ENCODE peak calls at places on chromosome 1, in ten cellular contexts. One of them, this sample, is unnamed.

GRCh38 chr1:212070720-212071302 is 35.3 kb downstream of the DTL start:
- DNase-seq in heart right ventricle: no peak
- DNase-seq in ovary: no peak
- DNase-seq in A549: peak; percentile 14
- DNase-seq in GM23248: peak; percentile 79
- DNase-seq in IMR-90: peak; percentile 70
- DNase-seq in MM.1S: peak; percentile 48
- DNase-seq in tibial artery: no peak
- DNase-seq in cardiac muscle cell: peak; percentile 62
- DNase-seq in neural progenitor cell: peak; percentile 43
- DNase-seq in this sample: no peak

GRCh38 chr1:230109871-230110667 is 43.0 kb downstream of the GALNT2 start:
- DNase-seq in heart right ventricle: no peak
- DNase-seq in ovary: no peak
- DNase-seq in A549: no peak
- DNase-seq in GM23248: no peak
- DNase-seq in IMR-90: peak; percentile 43
- DNase-seq in MM.1S: peak; percentile 99
- DNase-seq in tibial artery: no peak
- DNase-seq in cardiac muscle cell: no peak
- DNase-seq in neural progenitor cell: peak; percentile 52
- DNase-seq in this sample: no peak

GRCh38 chr1:200243042-200243437 is 166.8 kb downstream of the ZNF281 start:
- DNase-seq in heart right ventricle: no peak
- DNase-seq in ovary: no peak
- DNase-seq in A549: no peak
- DNase-seq in GM23248: peak; percentile 61
- DNase-seq in IMR-90: peak; percentile 55
- DNase-seq in MM.1S: no peak
- DNase-seq in tibial artery: no peak
- DNase-seq in cardiac muscle cell: no peak
- DNase-seq in neural progenitor cell: peak; percentile 55
- DNase-seq in this sample: no peak

GRCh38 chr1:206591236-206591635 is 21.0 kb downstream of the EIF2D start:
- DNase-seq in heart right ventricle: no peak
- DNase-seq in ovary: no peak
- DNase-seq in A549: no peak
- DNase-seq in GM23248: no peak
- DNase-seq in IMR-90: no peak
- DNase-seq in MM.1S: no peak
- DNase-seq in tibial artery: no peak
- DNase-seq in cardiac muscle cell: no peak
- DNase-seq in neural progenitor cell: no peak
- DNase-seq in this sample: no peak

GRCh38 chr1:186681806-186682205 is 1.6 kb upstream of the PTGS2 start:
- DNase-seq in heart right ventricle: no peak
- DNase-seq in ovary: no peak
- DNase-seq in A549: no peak
- DNase-seq in GM23248: peak; percentile 81
- DNase-seq in IMR-90: peak; percentile 55
- DNase-seq in MM.1S: no peak
- DNase-seq in tibial artery: no peak
- DNase-seq in cardiac muscle cell: no peak
- DNase-seq in neural progenitor cell: no peak
- DNase-seq in this sample: no peak

GRCh38 chr1:53663525-53664300 is 75.3 kb downstream of the GLIS1 start:
- DNase-seq in heart right ventricle: no peak
- DNase-seq in ovary: no peak
- DNase-seq in A549: no peak
- DNase-seq in GM23248: no peak
- DNase-seq in IMR-90: no peak
- DNase-seq in MM.1S: no peak
- DNase-seq in tibial artery: no peak
- DNase-seq in cardiac muscle cell: no peak
- DNase-seq in neural progenitor cell: no peak
- DNase-seq in this sample: no peak

GRCh38 chr1:157390646-157391045 is 161.7 kb downstream of the FCRL5 start:
- DNase-seq in heart right ventricle: no peak
- DNase-seq in ovary: no peak
- DNase-seq in A549: no peak
- DNase-seq in GM23248: peak; percentile 75
- DNase-seq in IMR-90: peak; percentile 30
- DNase-seq in MM.1S: no peak
- DNase-seq in tibial artery: no peak
- DNase-seq in cardiac muscle cell: no peak
- DNase-seq in neural progenitor cell: no peak
- DNase-seq in this sample: no peak

GRCh38 chr1:68221001-68221970 is 11.0 kb downstream of the WLS start:
- DNase-seq in heart right ventricle: no peak
- DNase-seq in ovary: no peak
- DNase-seq in A549: no peak
- DNase-seq in GM23248: no peak
- DNase-seq in IMR-90: no peak
- DNase-seq in MM.1S: no peak
- DNase-seq in tibial artery: no peak
- DNase-seq in cardiac muscle cell: peak; percentile 19
- DNase-seq in neural progenitor cell: no peak
- DNase-seq in this sample: no peak

DNA sequence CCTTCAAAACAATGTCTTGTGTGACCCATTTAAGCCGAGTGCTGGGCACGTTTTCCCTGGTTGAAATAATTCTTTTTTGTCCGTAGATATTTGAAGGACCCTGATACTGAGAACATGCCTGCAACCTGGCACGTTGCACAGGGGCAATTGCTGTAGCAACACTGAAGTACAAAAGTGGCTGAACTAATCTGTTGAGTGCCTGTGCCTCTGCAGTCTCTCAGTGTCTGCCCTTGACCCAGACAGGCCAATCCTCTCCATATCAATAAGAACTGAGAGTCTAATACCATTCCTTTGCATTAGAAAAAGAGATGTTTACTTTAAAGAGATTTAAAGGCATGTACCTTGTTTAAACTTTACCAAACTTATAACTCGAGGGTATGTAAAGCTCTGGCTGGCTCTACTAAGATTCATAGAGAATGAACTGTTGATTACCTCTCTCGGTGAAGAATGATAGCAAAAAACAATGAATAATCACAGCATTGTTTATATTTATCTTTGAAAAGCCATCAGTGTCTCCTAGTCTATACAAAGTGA is 2.4 kb downstream of the GREM2 start:
- DNase-seq in heart right ventricle: no peak
- DNase-seq in ovary: no peak
- DNase-seq in A549: no peak
- DNase-seq in GM23248: peak; percentile 12
- DNase-seq in IMR-90: no peak
- DNase-seq in MM.1S: no peak
- DNase-seq in tibial artery: no peak
- DNase-seq in cardiac muscle cell: peak; percentile 76
- DNase-seq in neural progenitor cell: no peak
- DNase-seq in this sample: no peak
- H3K4me3 ChIP-seq in heart right ventricle: no peak overlapping the region
- H3K4me3 ChIP-seq in ovary: no peak overlapping the region
- H3K4me3 ChIP-seq in A549: no peak overlapping the region
- H3K4me3 ChIP-seq in GM23248: peak overlapping the region; percentile 98
- H3K4me3 ChIP-seq in IMR-90: peak overlapping the region; percentile 6
- H3K4me3 ChIP-seq in MM.1S: no peak overlapping the region
- H3K4me3 ChIP-seq in tibial artery: no peak overlapping the region
- H3K4me3 ChIP-seq in cardiac muscle cell: peak overlapping the region; percentile 74
- H3K4me3 ChIP-seq in neural progenitor cell: no peak overlapping the region
- H3K4me3 ChIP-seq in this sample: no peak overlapping the region

GRCh38 chr1:201411292-201411691 is 10.2 kb downstream of the TNNI1 start:
- DNase-seq in heart right ventricle: no peak
- DNase-seq in ovary: no peak
- DNase-seq in A549: no peak
- DNase-seq in GM23248: no peak
- DNase-seq in IMR-90: no peak
- DNase-seq in MM.1S: no peak
- DNase-seq in tibial artery: no peak
- DNase-seq in cardiac muscle cell: no peak
- DNase-seq in neural progenitor cell: no peak
- DNase-seq in this sample: no peak

GRCh38 chr1:201406831-201407406 is 7.8 kb upstream of the LAD1 start:
- DNase-seq in heart right ventricle: no peak
- DNase-seq in ovary: no peak
- DNase-seq in A549: no peak
- DNase-seq in GM23248: no peak
- DNase-seq in IMR-90: no peak
- DNase-seq in MM.1S: no peak
- DNase-seq in tibial artery: no peak
- DNase-seq in cardiac muscle cell: no peak
- DNase-seq in neural progenitor cell: no peak
- DNase-seq in this sample: no peak

GRCh38 chr1:201409440-201409839 is 10.3 kb upstream of the LAD1 start:
- DNase-seq in heart right ventricle: no peak
- DNase-seq in ovary: no peak
- DNase-seq in A549: no peak
- DNase-seq in GM23248: peak; percentile 48
- DNase-seq in IMR-90: peak; percentile 36
- DNase-seq in MM.1S: no peak
- DNase-seq in tibial artery: no peak
- DNase-seq in cardiac muscle cell: no peak
- DNase-seq in neural progenitor cell: no peak
- DNase-seq in this sample: no peak

GRCh38 chr1:201408176-201408814 is 9.2 kb upstream of the LAD1 start:
- DNase-seq in heart right ventricle: peak; percentile 80
- DNase-seq in ovary: peak; percentile 50
- DNase-seq in A549: peak; percentile 93
- DNase-seq in GM23248: peak; percentile 73
- DNase-seq in IMR-90: peak; percentile 68
- DNase-seq in MM.1S: peak; percentile 73
- DNase-seq in tibial artery: peak; percentile 80
- DNase-seq in cardiac muscle cell: peak; percentile 92
- DNase-seq in neural progenitor cell: peak; percentile 85
- DNase-seq in this sample: peak; percentile 85

DNA sequence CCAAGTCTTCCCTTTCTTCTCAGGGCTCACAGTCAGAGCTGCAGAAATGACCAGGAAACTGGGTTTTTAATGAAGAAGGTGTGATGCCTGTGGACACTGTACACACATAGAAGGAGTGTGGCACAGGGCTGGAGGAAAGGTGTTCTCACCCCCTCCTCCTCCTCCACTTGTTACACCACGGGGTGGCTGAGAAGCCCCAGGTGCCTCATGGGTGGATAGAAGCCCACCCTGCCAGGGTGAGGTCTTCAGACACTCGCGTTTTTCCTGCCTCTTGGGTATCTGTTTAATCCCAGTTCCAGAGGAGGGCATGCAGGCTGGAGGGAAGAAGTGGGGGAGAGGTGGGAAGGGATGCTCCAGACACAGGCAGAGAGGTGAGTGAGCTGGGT is 9.7 kb upstream of the LAD1 start:
- DNase-seq in heart right ventricle: no peak
- DNase-seq in ovary: no peak
- DNase-seq in A549: no peak
- DNase-seq in GM23248: no peak
- DNase-seq in IMR-90: no peak
- DNase-seq in MM.1S: no peak
- DNase-seq in tibial artery: no peak
- DNase-seq in cardiac muscle cell: no peak
- DNase-seq in neural progenitor cell: no peak
- DNase-seq in this sample: no peak
- H3K4me1 ChIP-seq in heart right ventricle: peaks cover 9% of the 10 kb centered on the region
- H3K4me1 ChIP-seq in ovary: no peaks in the 10 kb centered on the region
- H3K4me1 ChIP-seq in A549: peaks cover 52% of the 10 kb centered on the region
- H3K4me1 ChIP-seq in GM23248: no peaks in the 10 kb centered on the region
- H3K4me1 ChIP-seq in IMR-90: no peaks in the 10 kb centered on the region
- H3K4me1 ChIP-seq in MM.1S: no peaks in the 10 kb centered on the region
- H3K4me1 ChIP-seq in tibial artery: no peaks in the 10 kb centered on the region
- H3K4me1 ChIP-seq in cardiac muscle cell: peaks cover 50% of the 10 kb centered on the region
- H3K4me1 ChIP-seq in neural progenitor cell: peaks cover 3% of the 10 kb centered on the region
- H3K4me1 ChIP-seq in this sample: peaks cover 29% of the 10 kb centered on the region

GRCh38 chr1:150764617-150765090 is 924 bp downstream of the CTSS start:
- DNase-seq in heart right ventricle: no peak
- DNase-seq in ovary: no peak
- DNase-seq in A549: peak; percentile 10
- DNase-seq in GM23248: peak; percentile 64
- DNase-seq in IMR-90: peak; percentile 97
- DNase-seq in MM.1S: no peak
- DNase-seq in tibial artery: no peak
- DNase-seq in cardiac muscle cell: no peak
- DNase-seq in neural progenitor cell: no peak
- DNase-seq in this sample: no peak

GRCh38 chr1:150762559-150762958 is 3.0 kb downstream of the CTSS start:
- DNase-seq in heart right ventricle: no peak
- DNase-seq in ovary: no peak
- DNase-seq in A549: no peak
- DNase-seq in GM23248: no peak
- DNase-seq in IMR-90: no peak
- DNase-seq in MM.1S: no peak
- DNase-seq in tibial artery: no peak
- DNase-seq in cardiac muscle cell: no peak
- DNase-seq in neural progenitor cell: no peak
- DNase-seq in this sample: no peak

GRCh38 chr1:150765229-150765976 is at the start of gene CTSS:
- DNase-seq in heart right ventricle: no peak
- DNase-seq in ovary: no peak
- DNase-seq in A549: no peak
- DNase-seq in GM23248: peak; percentile 40
- DNase-seq in IMR-90: peak; percentile 11
- DNase-seq in MM.1S: peak; percentile 80
- DNase-seq in tibial artery: no peak
- DNase-seq in cardiac muscle cell: no peak
- DNase-seq in neural progenitor cell: no peak
- DNase-seq in this sample: no peak

GRCh38 chr1:150763018-150763417 is 2.6 kb downstream of the CTSS start:
- DNase-seq in heart right ventricle: no peak
- DNase-seq in ovary: no peak
- DNase-seq in A549: no peak
- DNase-seq in GM23248: no peak
- DNase-seq in IMR-90: no peak
- DNase-seq in MM.1S: no peak
- DNase-seq in tibial artery: no peak
- DNase-seq in cardiac muscle cell: no peak
- DNase-seq in neural progenitor cell: no peak
- DNase-seq in this sample: no peak

DNA sequence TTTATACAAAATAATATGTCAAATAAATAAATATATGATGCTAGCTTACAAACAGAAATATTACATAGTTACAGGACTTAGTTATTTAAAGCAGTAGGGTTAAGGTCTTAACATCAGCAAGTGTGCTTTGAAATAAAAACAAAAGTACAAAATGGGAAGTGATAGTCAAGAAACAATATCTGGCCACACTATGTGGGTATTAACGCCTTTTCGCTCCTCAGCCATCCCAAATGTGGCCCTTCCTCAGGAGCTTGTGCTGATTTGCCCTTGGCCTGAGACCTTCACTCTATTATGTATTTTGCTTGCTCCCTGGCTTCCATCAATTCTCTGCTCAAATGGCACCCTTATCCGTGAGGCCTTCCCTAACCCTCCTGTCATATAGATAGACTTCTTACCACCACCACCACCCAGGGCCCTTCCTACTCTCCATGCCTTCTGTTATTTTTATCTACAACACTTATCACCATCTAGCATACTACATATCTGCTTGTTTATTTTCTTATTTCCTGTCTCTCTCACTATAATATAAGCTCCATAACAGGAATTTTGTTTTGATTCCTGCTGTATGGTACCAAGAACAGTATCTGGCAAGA is 1.9 kb downstream of the CTSS start:
- DNase-seq in heart right ventricle: no peak
- DNase-seq in ovary: no peak
- DNase-seq in A549: no peak
- DNase-seq in GM23248: no peak
- DNase-seq in IMR-90: peak; percentile 15
- DNase-seq in MM.1S: no peak
- DNase-seq in tibial artery: no peak
- DNase-seq in cardiac muscle cell: no peak
- DNase-seq in neural progenitor cell: no peak
- DNase-seq in this sample: no peak
- H3K4me3 ChIP-seq in heart right ventricle: no peak overlapping the region
- H3K4me3 ChIP-seq in ovary: no peak overlapping the region
- H3K4me3 ChIP-seq in A549: no peak overlapping the region
- H3K4me3 ChIP-seq in GM23248: no peak overlapping the region
- H3K4me3 ChIP-seq in IMR-90: no peak overlapping the region
- H3K4me3 ChIP-seq in MM.1S: no peak overlapping the region
- H3K4me3 ChIP-seq in tibial artery: no peak overlapping the region
- H3K4me3 ChIP-seq in cardiac muscle cell: no peak overlapping the region
- H3K4me3 ChIP-seq in neural progenitor cell: no peak overlapping the region
- H3K4me3 ChIP-seq in this sample: peak overlapping the region; percentile 55

GRCh38 chr1:223721658-223722606 is 9.6 kb downstream of the CAPN2 start:
- DNase-seq in heart right ventricle: no peak
- DNase-seq in ovary: no peak
- DNase-seq in A549: no peak
- DNase-seq in GM23248: peak; percentile 31
- DNase-seq in IMR-90: no peak
- DNase-seq in MM.1S: no peak
- DNase-seq in tibial artery: no peak
- DNase-seq in cardiac muscle cell: no peak
- DNase-seq in neural progenitor cell: no peak
- DNase-seq in this sample: no peak
- H3K4me1 ChIP-seq in heart right ventricle: peaks cover 54% of the 10 kb centered on the region
- H3K4me1 ChIP-seq in ovary: peaks cover 18% of the 10 kb centered on the region
- H3K4me1 ChIP-seq in A549: peaks cover 100% of the 10 kb centered on the region
- H3K4me1 ChIP-seq in GM23248: peaks cover 66% of the 10 kb centered on the region
- H3K4me1 ChIP-seq in IMR-90: peaks cover 48% of the 10 kb centered on the region
- H3K4me1 ChIP-seq in MM.1S: peaks cover 34% of the 10 kb centered on the region
- H3K4me1 ChIP-seq in tibial artery: peaks cover 3% of the 10 kb centered on the region
- H3K4me1 ChIP-seq in cardiac muscle cell: peaks cover 6% of the 10 kb centered on the region
- H3K4me1 ChIP-seq in neural progenitor cell: peaks cover 16% of the 10 kb centered on the region
- H3K4me1 ChIP-seq in this sample: peaks cover 84% of the 10 kb centered on the region